ENCODE peak calls at places on chromosomes 6 and 20, in five cellular contexts. D is activated CD4-positive, alpha-beta T cell treated with anti-CD3 and anti-CD28 coated beads for 24 hours; W is HFF-Myc; Y is HFFc6; J is omental fat pad. L is an unnamed sample.

GRCh38 chr6:7424967-7425807 is 35.6 kb downstream of the RIOK1 start:
- DNase-seq in Y (peak; percentile 48), D (no peak), J (no peak), W (no peak), L (no peak)

GRCh38 chr6:27752038-27752885 is 159.9 kb downstream of the OR2B2 start:
- DNase-seq in J (no peak), D (no peak), W (peak; percentile 67), Y (peak; percentile 84), L (peak; percentile 33)

GRCh38 chr6:150490586-150490985 is 109.1 kb upstream of the PLEKHG1 start:
- DNase-seq in D (no peak), Y (no peak), J (no peak), W (no peak), L (no peak)

GRCh38 chr6:11354019-11354418 is 121.6 kb upstream of the NEDD9 start:
- DNase-seq in J (no peak), Y (no peak), D (peak; percentile 51), W (no peak), L (no peak)

GRCh38 chr6:49543087-49543858 is 7.2 kb upstream of the C6orf141 start:
- DNase-seq in D (no peak), J (no peak), Y (no peak), W (no peak), L (no peak)

GRCh38 chr6:130547723-130548122 is 181.9 kb downstream of the TMEM200A start:
- DNase-seq in D (no peak), Y (no peak), W (no peak), J (no peak), L (no peak)

GRCh38 chr6:24858154-24858801 is 59.6 kb upstream of the ARMH2 start:
- DNase-seq in J (no peak), D (no peak), W (no peak), Y (peak; percentile 13), L (no peak)

GRCh38 chr20:21521596-21522478 is 8.0 kb upstream of the NKX2-2 start:
- DNase-seq in Y (no peak), W (no peak), D (no peak), J (no peak), L (no peak)

GRCh38 chr6:170437719-170438401 is 115.2 kb downstream of the PSMB1 start:
- DNase-seq in Y (no peak), J (no peak), D (no peak), W (no peak), L (no peak)

GRCh38 chr6:53623497-53623896 is 42.1 kb downstream of the KLHL31 start:
- DNase-seq in J (no peak), D (no peak), W (no peak), Y (no peak), L (peak; percentile 18)

GRCh38 chr6:44731485-44732095 is 344.1 kb downstream of the CDC5L start:
- DNase-seq in Y (no peak), J (no peak), D (no peak), W (no peak), L (no peak)

GRCh38 chr20:59776059-59776603 is 157.3 kb downstream of the SYCP2 start:
- DNase-seq in Y (no peak), D (no peak), J (no peak), W (no peak), L (no peak)

GRCh38 chr20:44646023-44646640 is 5.4 kb downstream of the ADA start:
- DNase-seq in D (no peak), J (no peak), Y (no peak), W (no peak), L (no peak)

GRCh38 chr6:47188588-47189021 is 121.1 kb downstream of the TNFRSF21 start:
- DNase-seq in Y (peak; percentile 67), W (no peak), D (no peak), J (no peak), L (peak; percentile 19)

GRCh38 chr6:27478141-27478705 is 5.3 kb upstream of the ZNF184 start:
- DNase-seq in J (no peak), D (no peak), Y (no peak), W (no peak), L (no peak)

GRCh38 chr6:157527471-157527907 is 146.5 kb downstream of the ZDHHC14 start:
- DNase-seq in Y (peak; percentile 8), J (no peak), W (no peak), D (no peak), L (no peak)

GRCh38 chr6:81995548-81996289 is 243.2 kb upstream of the TENT5A start:
- DNase-seq in J (no peak), Y (peak; percentile 55), D (no peak), W (no peak), L (no peak)

GRCh38 chr6:170444811-170445211 is 108.3 kb downstream of the PSMB1 start:
- DNase-seq in W (no peak), D (no peak), Y (no peak), J (no peak), L (no peak)

GRCh38 chr6:37628611-37629320 is 68.9 kb downstream of the MDGA1 start:
- DNase-seq in D (no peak), W (no peak), Y (peak; percentile 33), J (no peak), L (no peak)

GRCh38 chr6:158441639-158442308 is 118.1 kb upstream of the TMEM181 start:
- DNase-seq in Y (no peak), W (no peak), J (no peak), D (no peak), L (no peak)

GRCh38 chr6:169887529-169888140 is 136.2 kb downstream of the ERMARD start:
- DNase-seq in J (no peak), Y (no peak), W (no peak), D (no peak), L (no peak)

GRCh38 chr20:33654680-33655161 is 7.4 kb upstream of the C20orf144 start:
- DNase-seq in D (no peak), J (no peak), W (no peak), Y (no peak), L (no peak)

GRCh38 chr6:52388790-52389189 is 26.8 kb downstream of the PAQR8 start:
- DNase-seq in Y (no peak), D (no peak), J (no peak), W (no peak), L (no peak)

GRCh38 chr6:130500693-130501092 is 134.9 kb downstream of the TMEM200A start:
- DNase-seq in D (no peak), W (peak; percentile 82), J (no peak), Y (peak; percentile 83), L (peak; percentile 92)

GRCh38 chr6:19024737-19025136 is 637.6 kb downstream of the RNF144B start:
- DNase-seq in W (no peak), J (no peak), D (no peak), Y (peak; percentile 1), L (no peak)

GRCh38 chr6:7165736-7166296 is 58.1 kb downstream of the RREB1 start:
- DNase-seq in W (no peak), J (no peak), Y (no peak), D (no peak), L (no peak)

GRCh38 chr6:19803331-19804330 is 33.5 kb upstream of the ID4 start:
- DNase-seq in J (no peak), W (no peak), Y (peak; percentile 47), D (no peak), L (no peak)

GRCh38 chr6:104711371-104711770 is 148.3 kb downstream of the HACE1 start:
- DNase-seq in W (peak; percentile 50), D (no peak), Y (peak; percentile 8), J (no peak), L (no peak)

GRCh38 chr6:16504608-16505007 is 256.7 kb downstream of the ATXN1 start:
- DNase-seq in D (no peak), Y (no peak), W (no peak), J (no peak), L (no peak)

GRCh38 chr6:40097590-40097989 is 163.3 kb upstream of the MOCS1 start:
- DNase-seq in D (no peak), W (no peak), Y (no peak), J (no peak), L (no peak)

GRCh38 chr20:43968341-43968740 is 53.7 kb downstream of the TOX2 start:
- DNase-seq in D (no peak), Y (no peak), W (no peak), J (no peak), L (no peak)

GRCh38 chr20:14963262-14963663 is 625.9 kb upstream of the FLRT3 start:
- DNase-seq in D (no peak), Y (no peak), J (no peak), W (peak; percentile 11), L (no peak)

GRCh38 chr20:2872304-2873009 is 824 bp upstream of the PTPRA start:
- DNase-seq in Y (peak; percentile 30), W (no peak), D (peak; percentile 71), J (no peak), L (no peak)

GRCh38 chr6:47464052-47464451 is 13.5 kb upstream of the CD2AP start:
- DNase-seq in W (no peak), J (no peak), D (no peak), Y (no peak), L (no peak)

GRCh38 chr6:121838842-121839241 is 403.4 kb downstream of the GJA1 start:
- DNase-seq in D (no peak), Y (no peak), J (no peak), W (no peak), L (no peak)

GRCh38 chr6:23006656-23007055 is 437.3 kb downstream of the HDGFL1 start:
- DNase-seq in D (no peak), Y (no peak), J (no peak), W (no peak), L (no peak)

GRCh38 chr20:50885781-50886180 is 45.5 kb downstream of the ADNP start:
- DNase-seq in Y (no peak), W (no peak), D (no peak), J (no peak), L (no peak)

GRCh38 chr6:4946521-4946920 is 57.3 kb downstream of the RPP40 start:
- DNase-seq in J (no peak), W (no peak), D (no peak), Y (no peak), L (no peak)

GRCh38 chr6:150078788-150079187 is 9.9 kb upstream of the ULBP3 start:
- DNase-seq in J (no peak), W (no peak), Y (no peak), D (no peak), L (no peak)

L was measured in BJ.